ENCODE peak calls at places on chromosomes 3 and 15, in five cellular contexts. Y, K, W, P and L are unnamed samples.

GRCh38 chr3:13076255-13076654 is 3.0 kb upstream of the IQSEC1 start:
- DNase-seq in Y (no peak), K (no peak), W (no peak), P (no peak), L (no peak)

GRCh38 chr3:150879141-150879540 is 26.1 kb downstream of the MINDY4B start:
- DNase-seq in Y (no peak), K (no peak), W (no peak), P (no peak), L (no peak)

GRCh38 chr3:188595890-188596376 is 442.0 kb downstream of the LPP start:
- DNase-seq in Y (no peak), K (no peak), W (no peak), P (no peak), L (peak; percentile 74)

GRCh38 chr3:48439820-48440589 is at the start of the genes CCDC51 and TMA7:
- DNase-seq in Y (peak; percentile 99), K (peak; percentile 96), W (peak; percentile 98), P (peak; percentile 99), L (peak; percentile 87)

GRCh38 chr3:157301027-157301663 is 135.5 kb upstream of the PTX3 start:
- DNase-seq in Y (no peak), K (no peak), W (no peak), P (no peak), L (no peak)

GRCh38 chr3:189195302-189195701 is 23.5 kb downstream of the TPRG1 start:
- DNase-seq in Y (peak; percentile 29), K (no peak), W (no peak), P (no peak), L (no peak)

GRCh38 chr3:69535613-69536012 is 149.7 kb upstream of the FRMD4B start:
- DNase-seq in Y (no peak), K (no peak), W (no peak), P (no peak), L (no peak)

GRCh38 chr3:142618917-142619401 is 22.8 kb downstream of the PLS1 start:
- DNase-seq in Y (no peak), K (peak; percentile 66), W (no peak), P (peak; percentile 49), L (peak; percentile 64)

GRCh38 chr15:76140069-76140454 is 80.3 kb downstream of the TMEM266 start:
- DNase-seq in Y (no peak), K (peak; percentile 52), W (peak; percentile 42), P (no peak), L (no peak)

GRCh38 chr15:71054286-71054952 is 60.9 kb upstream of the THSD4 start:
- DNase-seq in Y (no peak), K (no peak), W (no peak), P (no peak), L (no peak)

GRCh38 chr15:88258021-88258641 is 1.6 kb upstream of the NTRK3 start:
- DNase-seq in Y (no peak), K (no peak), W (no peak), P (no peak), L (no peak)

GRCh38 chr15:45105586-45105985 is 8.4 kb downstream of the DUOX2 start:
- DNase-seq in Y (no peak), K (no peak), W (no peak), P (no peak), L (no peak)

GRCh38 chr3:183586477-183586876 is 31.0 kb upstream of the KLHL6 start:
- DNase-seq in Y (no peak), K (no peak), W (no peak), P (no peak), L (no peak)

GRCh38 chr3:155342344-155342743 is 48.9 kb upstream of the STRIT1 start:
- DNase-seq in Y (no peak), K (no peak), W (no peak), P (no peak), L (no peak)

GRCh38 chr3:73141531-73141930 is 80.1 kb downstream of the EBLN2 start:
- DNase-seq in Y (no peak), K (no peak), W (peak; percentile 42), P (no peak), L (no peak)

DNA sequence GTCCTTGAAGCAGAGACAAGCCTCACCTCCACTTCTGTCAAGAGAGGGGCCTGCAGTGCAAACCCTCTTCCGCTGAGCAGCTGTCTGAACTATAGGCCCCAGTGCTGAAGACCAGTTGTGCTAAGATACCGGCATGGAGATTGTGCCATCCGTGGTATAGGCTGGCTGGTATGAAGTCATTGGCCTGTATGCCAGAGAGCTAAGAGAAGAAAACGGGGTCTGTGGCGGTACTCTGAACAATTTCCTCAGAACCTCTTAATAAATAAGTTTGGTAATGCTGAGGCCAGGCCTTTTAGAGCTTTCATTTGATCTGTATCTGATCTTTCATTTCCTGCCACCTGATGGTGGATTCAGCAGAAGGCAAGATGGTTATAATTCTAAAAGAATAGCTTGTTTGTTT is 123.0 kb downstream of the LRIG1 start:
- DNase-seq in Y (no peak), K (no peak), W (no peak), P (no peak), L (no peak)
- H3K27ac ChIP-seq in Y (no peak overlapping the region), K (no peak overlapping the region), W (no peak overlapping the region), P (peak overlapping the region; percentile 8), L (no peak overlapping the region)

GRCh38 chr15:72474912-72475601 is 927 bp downstream of the ARIH1 start:
- DNase-seq in Y (peak; percentile 80), K (peak; percentile 81), W (peak; percentile 75), P (peak; percentile 85), L (peak; percentile 57)
- TF ChIP-seq CTCF in Y (no peak), K (no peak), W (no peak), P (no peak), L (peak; percentile 10)

GRCh38 chr3:124834723-124835718 is 52.1 kb downstream of the ITGB5 start:
- DNase-seq in Y (no peak), K (peak; percentile 90), W (no peak), P (peak; percentile 75), L (peak; percentile 77)
- H3K4me1 ChIP-seq in Y (peaks cover 20% of the 10 kb centered on the region), K (peaks cover 44% of the 10 kb centered on the region), W (peaks cover 81% of the 10 kb centered on the region), P (peaks cover 26% of the 10 kb centered on the region), L (peaks cover 31% of the 10 kb centered on the region)

DNA sequence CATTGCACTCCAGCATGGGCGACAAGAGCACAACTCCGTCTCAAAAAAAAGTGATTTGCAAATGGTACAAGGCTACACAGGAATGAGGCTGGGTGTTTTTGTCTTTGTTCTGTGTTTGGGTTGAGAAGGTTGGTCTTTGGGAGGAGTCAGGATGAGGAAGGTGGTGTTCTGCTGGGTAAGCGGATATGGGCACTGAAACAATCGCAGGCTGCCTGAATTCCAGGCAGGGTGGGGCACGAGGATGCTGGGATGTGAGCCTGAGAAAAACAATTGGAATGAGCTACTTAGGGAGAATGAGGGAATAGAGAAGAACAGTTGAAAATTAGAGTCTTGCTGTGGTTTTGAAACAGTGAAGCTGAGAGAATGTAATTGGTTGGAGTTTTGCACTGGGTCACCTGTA is 51.6 kb downstream of the ZBTB38 start:
- DNase-seq in Y (no peak), K (no peak), W (no peak), P (no peak), L (no peak)
- H3K27ac ChIP-seq in Y (peak overlapping the region; percentile 33), K (peak overlapping the region; percentile 8), W (peak overlapping the region; percentile 44), P (peak overlapping the region; percentile 1), L (peak overlapping the region; percentile 73)

DNA sequence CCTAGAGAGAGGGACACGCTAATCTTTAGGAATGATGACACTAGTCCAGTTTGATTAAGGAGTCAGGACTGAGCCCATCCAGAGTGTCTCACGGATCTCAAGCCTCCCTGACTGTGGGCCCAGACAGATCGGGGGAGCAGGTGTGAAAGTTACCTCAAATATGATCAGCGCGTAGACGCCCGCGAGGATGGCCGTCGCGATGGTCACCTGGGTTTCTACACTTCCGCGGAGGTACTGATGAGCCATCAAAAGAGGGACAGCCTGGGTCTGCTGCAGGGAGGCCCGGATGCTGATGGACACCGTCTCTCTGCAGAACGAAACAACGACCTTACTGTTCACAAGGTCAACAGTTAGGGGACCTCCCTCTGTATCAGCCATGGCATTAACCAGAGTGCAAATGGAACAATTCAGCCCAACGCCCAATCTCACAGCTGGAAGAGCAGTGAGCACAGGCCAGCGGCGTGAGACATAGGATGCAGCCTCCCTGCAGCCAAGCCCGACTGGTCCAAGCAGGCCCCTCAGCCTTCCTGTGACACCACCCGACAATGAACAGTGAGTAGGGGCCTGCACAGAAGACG is 84.4 kb downstream of the OCA2 start:
- DNase-seq in Y (peak; percentile 21), K (no peak), W (no peak), P (no peak), L (no peak)
- TF ChIP-seq CTCF in Y (no peak), K (no peak), W (no peak), P (no peak), L (no peak)

DNA sequence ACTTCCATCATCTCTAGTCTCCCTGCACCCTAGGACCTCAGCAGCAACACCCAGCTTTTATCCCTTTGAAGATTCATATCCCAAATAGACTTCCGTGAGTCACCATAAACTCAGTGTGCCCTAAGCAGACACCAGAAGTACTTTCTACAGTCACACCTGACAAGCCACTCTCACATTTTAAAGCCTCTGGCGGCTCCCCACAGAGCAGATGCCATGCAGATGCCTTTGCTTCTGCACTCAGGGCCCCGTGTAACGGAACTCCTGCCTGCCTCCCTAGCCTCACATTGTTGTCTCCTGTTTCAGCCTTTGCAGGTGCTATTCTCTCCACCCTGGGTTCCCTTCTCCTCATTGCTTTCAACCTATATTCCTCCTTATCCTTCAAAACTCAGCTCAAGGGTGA is 155.5 kb upstream of the SLC24A5 start:
- DNase-seq in Y (no peak), K (no peak), W (no peak), P (no peak), L (no peak)
- H3K4me1 ChIP-seq in Y (no peaks in the 10 kb centered on the region), K (no peaks in the 10 kb centered on the region), W (peaks cover 7% of the 10 kb centered on the region), P (no peaks in the 10 kb centered on the region), L (peaks cover 9% of the 10 kb centered on the region)

DNA sequence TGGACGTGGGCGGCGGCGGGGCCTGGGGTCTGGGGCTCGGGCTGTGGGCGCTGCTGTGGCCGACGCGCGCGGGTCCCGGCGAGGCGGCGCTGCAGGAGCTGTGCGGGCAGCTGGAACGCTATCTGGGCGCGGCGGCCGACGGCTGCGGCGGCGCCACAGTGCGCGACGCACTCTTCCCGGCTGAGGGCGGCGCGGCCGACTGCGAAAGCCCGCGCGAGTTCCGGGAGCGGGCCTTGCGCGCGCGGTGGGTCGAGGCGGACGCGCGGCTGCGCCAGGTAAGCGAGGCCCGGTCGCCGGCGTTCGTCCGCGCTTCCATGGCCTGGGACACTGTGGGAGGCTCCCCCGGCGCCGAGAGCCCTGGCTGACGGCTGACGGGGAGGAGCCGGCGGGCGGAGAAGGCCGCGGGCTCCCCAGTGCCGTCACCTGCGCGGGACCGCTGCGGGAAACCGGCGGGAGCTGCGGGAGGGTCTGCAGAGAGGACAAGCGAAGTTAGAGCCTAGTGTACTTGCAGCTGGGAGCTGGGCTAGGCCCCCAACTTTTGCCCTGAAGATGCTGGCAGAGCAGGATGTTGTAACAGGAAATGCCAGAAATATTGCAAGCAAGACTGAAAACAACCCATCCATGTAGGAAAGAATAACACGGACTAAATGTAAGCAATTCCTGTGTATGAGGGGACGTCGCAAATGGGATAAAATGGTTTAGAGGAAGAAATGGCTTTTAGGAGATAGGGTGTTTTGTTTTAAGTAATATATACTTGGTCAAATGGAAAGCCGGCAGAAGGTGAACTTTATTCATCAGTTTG is 834 bp downstream of the WHAMM start:
- DNase-seq in Y (no peak), K (peak; percentile 60), W (peak; percentile 36), P (peak; percentile 37), L (no peak)
- H3K27ac ChIP-seq in Y (peak overlapping the region; percentile 100), K (peak overlapping the region; percentile 78), W (peak overlapping the region; percentile 100), P (peak overlapping the region; percentile 100), L (peak overlapping the region; percentile 89)

GRCh38 chr3:8503871-8504610 is 2.4 kb downstream of the LMCD1 start:
- DNase-seq in Y (no peak), K (no peak), W (no peak), P (no peak), L (no peak)
- TF ChIP-seq CTCF in Y (no peak), K (no peak), W (no peak), P (no peak), L (no peak)